ENCODE peak calls at places on chromosomes 2 and 18, in nine cellular contexts. Y is mesenchymal stem cell, X is adrenal gland, B is AG04450, Q is dorsolateral prefrontal cortex, I is heart left ventricle, D is psoas muscle, E is A549, G is AG04449. O is an unnamed sample.

GRCh38 chr2:174786066-174786725 is 21.9 kb upstream of the CHRNA1 start:
- DNase-seq in Y (no peak), X (no peak), B (no peak), Q (no peak), I (no peak), D (no peak), E (no peak), G (no peak), O (no peak)

GRCh38 chr2:29398384-29399237 is 283.4 kb downstream of the CLIP4 start:
- DNase-seq in Y (no peak), X (no peak), B (no peak), Q (no peak), I (no peak), D (no peak), E (no peak), G (no peak), O (no peak)

GRCh38 chr2:8511868-8512612 is 169.8 kb upstream of the ID2 start:
- DNase-seq in Y (peak), X (peak), B (no peak), Q (no peak), I (no peak), D (no peak), E (no peak), G (peak), O (peak)

GRCh38 chr2:11118761-11119160 is 36.5 kb upstream of the SLC66A3 start:
- DNase-seq in Y (no peak), X (no peak), B (no peak), Q (no peak), I (no peak), D (no peak), E (no peak), G (no peak), O (no peak)

GRCh38 chr2:106104332-106105062 is 89.6 kb downstream of the UXS1 start:
- DNase-seq in Y (peak), X (peak), B (no peak), Q (no peak), I (no peak), D (no peak), E (peak), G (no peak), O (no peak)

GRCh38 chr2:178863130-178863855 is 56.1 kb upstream of the TTN start:
- DNase-seq in Y (no peak), X (no peak), B (no peak), Q (no peak), I (no peak), D (no peak), E (no peak), G (no peak), O (no peak)

GRCh38 chr2:197145471-197146056 is 165.0 kb downstream of the ANKRD44 start:
- DNase-seq in Y (no peak), X (no peak), B (no peak), Q (no peak), I (no peak), D (no peak), E (no peak), G (no peak), O (no peak)

GRCh38 chr2:88055049-88055435 is 541 bp downstream of the KRCC1 start:
- DNase-seq in Y (peak), X (no peak), B (no peak), Q (no peak), I (no peak), D (no peak), E (peak), G (no peak), O (no peak)

GRCh38 chr2:21642647-21643046 is 518.9 kb downstream of the TDRD15 start:
- DNase-seq in Y (peak), X (no peak), B (no peak), Q (no peak), I (no peak), D (no peak), E (no peak), G (no peak), O (no peak)

GRCh38 chr2:128215897-128216645 is 102.6 kb downstream of the HS6ST1 start:
- DNase-seq in Y (no peak), X (no peak), B (no peak), Q (no peak), I (no peak), D (no peak), E (no peak), G (no peak), O (no peak)

GRCh38 chr2:170715062-170715931 is at the start of gene SP5:
- DNase-seq in Y (peak), X (peak), B (peak), Q (no peak), I (no peak), D (peak), E (peak), G (no peak), O (no peak)

GRCh38 chr2:39697480-39697879 is 31.8 kb downstream of the TMEM178A start:
- DNase-seq in Y (no peak), X (no peak), B (no peak), Q (peak), I (peak), D (peak), E (no peak), G (no peak), O (no peak)

GRCh38 chr2:79375817-79376216 is 137.0 kb upstream of the CTNNA2 start:
- DNase-seq in Y (no peak), X (no peak), B (no peak), Q (no peak), I (no peak), D (no peak), E (no peak), G (no peak), O (no peak)

GRCh38 chr2:118720866-118721265 is 126.6 kb downstream of the EN1 start:
- DNase-seq in Y (no peak), X (no peak), B (no peak), Q (no peak), I (no peak), D (no peak), E (no peak), G (no peak), O (no peak)

GRCh38 chr2:42762155-42762554 is 1.8 kb downstream of the OXER1 start:
- DNase-seq in Y (no peak), X (no peak), B (no peak), Q (no peak), I (no peak), D (no peak), E (no peak), G (no peak), O (no peak)

GRCh38 chr2:174328309-174329156 is 6.2 kb upstream of the SP9 start:
- DNase-seq in Y (peak), X (no peak), B (no peak), Q (no peak), I (no peak), D (no peak), E (peak), G (no peak), O (no peak)

DNA sequence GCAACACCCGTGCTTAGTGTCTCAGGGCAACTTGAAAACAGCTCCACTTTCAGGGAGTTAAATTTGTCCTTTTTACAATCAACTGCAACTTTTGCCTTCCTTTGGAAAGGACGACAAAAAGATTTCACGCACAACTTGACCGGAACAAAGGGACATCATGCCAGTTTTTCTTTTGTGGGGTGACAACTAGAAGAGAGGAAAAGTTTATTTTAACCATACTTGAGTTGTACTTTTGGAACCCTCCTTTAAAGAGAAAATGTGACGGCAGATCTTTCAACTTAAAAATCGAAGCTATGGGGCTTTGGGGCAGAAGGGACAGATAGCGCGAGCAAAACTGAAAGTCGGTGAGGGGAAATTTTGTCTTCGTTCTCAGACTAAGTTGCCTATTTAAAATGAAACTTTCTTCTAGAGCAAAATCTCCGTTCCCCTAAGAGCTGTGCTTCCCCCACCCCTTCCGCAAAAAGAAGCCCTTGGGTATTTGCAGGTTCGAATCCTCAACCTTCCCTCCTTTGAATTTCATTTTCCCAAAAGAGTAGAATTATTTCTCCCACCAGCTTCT is 5.5 kb upstream of the ONECUT2 start:
- DNase-seq in Y (no peak), X (no peak), B (no peak), Q (no peak), I (no peak), D (no peak), E (no peak), G (no peak), O (no peak)
- H3K4me3 ChIP-seq in Y (no peak), X (no peak), B (no peak), Q (no peak), I (no peak), D (peak), E (no peak), G (no peak), O (no peak)

GRCh38 chr2:136127356-136127755 is 9.4 kb upstream of the CXCR4 start:
- DNase-seq in Y (no peak), X (no peak), B (no peak), Q (no peak), I (no peak), D (no peak), E (no peak), G (no peak), O (no peak)

GRCh38 chr2:136128905-136129304 is 11.0 kb upstream of the CXCR4 start:
- DNase-seq in Y (no peak), X (no peak), B (no peak), Q (no peak), I (no peak), D (no peak), E (no peak), G (no peak), O (no peak)

GRCh38 chr2:136125226-136125625 is 7.3 kb upstream of the CXCR4 start:
- DNase-seq in Y (no peak), X (no peak), B (no peak), Q (no peak), I (no peak), D (no peak), E (no peak), G (no peak), O (no peak)

GRCh38 chr2:136126021-136126420 is 8.1 kb upstream of the CXCR4 start:
- DNase-seq in Y (no peak), X (no peak), B (no peak), Q (no peak), I (no peak), D (no peak), E (no peak), G (no peak), O (no peak)

DNA sequence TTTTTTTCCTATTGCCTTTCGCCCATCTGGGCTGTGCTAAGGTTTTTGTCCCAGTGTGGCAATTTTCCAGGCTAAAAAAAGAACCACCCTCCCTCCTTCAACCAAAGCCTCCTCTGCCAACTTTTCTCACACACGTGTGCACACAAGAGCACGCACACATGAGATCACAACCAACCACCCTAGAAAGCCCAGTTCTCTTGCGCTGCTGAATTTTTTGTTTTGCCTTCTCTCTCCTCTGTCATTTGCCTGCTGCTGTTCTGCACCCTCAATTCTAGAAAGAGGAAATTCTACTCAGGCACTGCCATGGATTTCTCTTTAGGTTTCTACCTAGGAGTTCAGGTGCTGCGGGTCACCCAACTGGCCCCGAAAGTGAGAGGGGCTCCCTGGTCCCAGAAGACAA is 8.6 kb upstream of the CXCR4 start:
- DNase-seq in Y (no peak), X (no peak), B (no peak), Q (no peak), I (no peak), D (no peak), E (no peak), G (no peak), O (no peak)
- H3K4me3 ChIP-seq in Y (no peak), X (no peak), B (no peak), Q (no peak), I (no peak), D (no peak), E (no peak), G (no peak), O (no peak)

GRCh38 chr2:28394997-28395333 is 2.3 kb downstream of the FOSL2 start:
- DNase-seq in Y (no peak), X (no peak), B (no peak), Q (no peak), I (no peak), D (no peak), E (no peak), G (no peak), O (no peak)
- H3K4me3 ChIP-seq in Y (peak), X (peak), B (peak), Q (peak), I (peak), D (peak), E (peak), G (peak), O (peak)

GRCh38 chr2:233241803-233242202 is 9.7 kb upstream of the ATG16L1 start:
- DNase-seq in Y (no peak), X (no peak), B (no peak), Q (no peak), I (no peak), D (no peak), E (no peak), G (no peak), O (no peak)

GRCh38 chr2:233236820-233237589 is 14.5 kb upstream of the ATG16L1 start:
- DNase-seq in Y (no peak), X (no peak), B (no peak), Q (no peak), I (no peak), D (no peak), E (no peak), G (no peak), O (no peak)

GRCh38 chr2:233243348-233243747 is 8.1 kb upstream of the ATG16L1 start:
- DNase-seq in Y (no peak), X (no peak), B (no peak), Q (no peak), I (no peak), D (no peak), E (no peak), G (no peak), O (no peak)

GRCh38 chr2:233242231-233242917 is 9.1 kb upstream of the ATG16L1 start:
- DNase-seq in Y (peak), X (no peak), B (no peak), Q (no peak), I (no peak), D (no peak), E (no peak), G (no peak), O (no peak)

GRCh38 chr2:233240897-233241296 is 10.6 kb upstream of the ATG16L1 start:
- DNase-seq in Y (no peak), X (no peak), B (no peak), Q (no peak), I (no peak), D (no peak), E (no peak), G (no peak), O (no peak)
- H3K4me3 ChIP-seq in Y (no peak), X (no peak), B (no peak), Q (no peak), I (no peak), D (no peak), E (no peak), G (no peak), O (no peak)